ENCODE peak calls at places on chromosomes 6 and 20, in eight cellular contexts. One of them, this sample, is unnamed.

GRCh38 chr6:3609388-3609787 is 142.1 kb downstream of the PXDC1 start:
- DNase-seq in tibial artery: no peak
- DNase-seq in ascending aorta: no peak
- DNase-seq in CD8-positive, alpha-beta T cell: no peak
- DNase-seq in tibial nerve: no peak
- DNase-seq in heart right ventricle: no peak
- DNase-seq in osteocyte: peak
- DNase-seq in fibroblast of lung: no peak
- DNase-seq in this sample: no peak

GRCh38 chr6:43758617-43759050 is 11.4 kb upstream of the VEGFA start:
- DNase-seq in CD8-positive, alpha-beta T cell: no peak
- DNase-seq in tibial nerve: no peak
- DNase-seq in osteocyte: no peak
- DNase-seq in ascending aorta: no peak
- DNase-seq in heart right ventricle: no peak
- DNase-seq in tibial artery: no peak
- DNase-seq in fibroblast of lung: no peak
- DNase-seq in this sample: no peak

GRCh38 chr6:128963561-128963960 is 80.6 kb downstream of the LAMA2 start:
- DNase-seq in fibroblast of lung: peak
- DNase-seq in CD8-positive, alpha-beta T cell: no peak
- DNase-seq in tibial nerve: no peak
- DNase-seq in heart right ventricle: no peak
- DNase-seq in tibial artery: no peak
- DNase-seq in osteocyte: no peak
- DNase-seq in ascending aorta: no peak
- DNase-seq in this sample: no peak

GRCh38 chr6:158219229-158219628 is 51.1 kb downstream of the GTF2H5 start:
- DNase-seq in osteocyte: no peak
- DNase-seq in tibial artery: no peak
- DNase-seq in heart right ventricle: no peak
- DNase-seq in CD8-positive, alpha-beta T cell: no peak
- DNase-seq in tibial nerve: no peak
- DNase-seq in ascending aorta: no peak
- DNase-seq in fibroblast of lung: peak
- DNase-seq in this sample: peak

GRCh38 chr20:9269280-9269971 is 200.5 kb downstream of the PLCB4 start:
- DNase-seq in osteocyte: no peak
- DNase-seq in tibial nerve: no peak
- DNase-seq in tibial artery: no peak
- DNase-seq in ascending aorta: no peak
- DNase-seq in CD8-positive, alpha-beta T cell: no peak
- DNase-seq in heart right ventricle: no peak
- DNase-seq in fibroblast of lung: peak
- DNase-seq in this sample: no peak

GRCh38 chr6:73388800-73389512 is 5.7 kb upstream of the DDX43 start:
- DNase-seq in CD8-positive, alpha-beta T cell: no peak
- DNase-seq in ascending aorta: no peak
- DNase-seq in heart right ventricle: peak
- DNase-seq in tibial nerve: no peak
- DNase-seq in fibroblast of lung: peak
- DNase-seq in tibial artery: peak
- DNase-seq in osteocyte: peak
- DNase-seq in this sample: peak

GRCh38 chr20:36542019-36542488 is 735 bp downstream of the MYL9 start:
- DNase-seq in tibial artery: peak
- DNase-seq in tibial nerve: no peak
- DNase-seq in heart right ventricle: peak
- DNase-seq in osteocyte: no peak
- DNase-seq in CD8-positive, alpha-beta T cell: no peak
- DNase-seq in ascending aorta: no peak
- DNase-seq in fibroblast of lung: peak
- DNase-seq in this sample: peak

GRCh38 chr6:125507987-125508655 is 206.4 kb upstream of the HDDC2 start:
- DNase-seq in heart right ventricle: peak
- DNase-seq in CD8-positive, alpha-beta T cell: no peak
- DNase-seq in ascending aorta: no peak
- DNase-seq in tibial nerve: no peak
- DNase-seq in osteocyte: no peak
- DNase-seq in fibroblast of lung: peak
- DNase-seq in tibial artery: no peak
- DNase-seq in this sample: peak

GRCh38 chr20:18057106-18057993 is at the start of gene OVOL2:
- DNase-seq in ascending aorta: no peak
- DNase-seq in CD8-positive, alpha-beta T cell: no peak
- DNase-seq in osteocyte: no peak
- DNase-seq in fibroblast of lung: no peak
- DNase-seq in tibial nerve: no peak
- DNase-seq in tibial artery: no peak
- DNase-seq in heart right ventricle: no peak
- DNase-seq in this sample: peak

GRCh38 chr20:61749406-61750075 is 316.1 kb downstream of the TAF4 start:
- DNase-seq in fibroblast of lung: no peak
- DNase-seq in ascending aorta: no peak
- DNase-seq in tibial artery: no peak
- DNase-seq in CD8-positive, alpha-beta T cell: no peak
- DNase-seq in osteocyte: no peak
- DNase-seq in heart right ventricle: no peak
- DNase-seq in tibial nerve: no peak
- DNase-seq in this sample: no peak

GRCh38 chr6:136089885-136090284 is 160.2 kb downstream of the MTFR2 start:
- DNase-seq in CD8-positive, alpha-beta T cell: no peak
- DNase-seq in heart right ventricle: no peak
- DNase-seq in tibial nerve: no peak
- DNase-seq in ascending aorta: no peak
- DNase-seq in osteocyte: no peak
- DNase-seq in fibroblast of lung: peak
- DNase-seq in tibial artery: no peak
- DNase-seq in this sample: no peak

GRCh38 chr6:77178821-77179220 is 284.5 kb downstream of the HTR1B start:
- DNase-seq in heart right ventricle: no peak
- DNase-seq in fibroblast of lung: peak
- DNase-seq in CD8-positive, alpha-beta T cell: no peak
- DNase-seq in ascending aorta: no peak
- DNase-seq in tibial nerve: no peak
- DNase-seq in tibial artery: no peak
- DNase-seq in osteocyte: no peak
- DNase-seq in this sample: peak

GRCh38 chr6:79077680-79078056 is 386 bp downstream of the PHIP start:
- DNase-seq in ascending aorta: no peak
- DNase-seq in tibial nerve: no peak
- DNase-seq in tibial artery: no peak
- DNase-seq in osteocyte: no peak
- DNase-seq in CD8-positive, alpha-beta T cell: no peak
- DNase-seq in heart right ventricle: no peak
- DNase-seq in fibroblast of lung: no peak
- DNase-seq in this sample: no peak

GRCh38 chr6:146355521-146356100 is 188.0 kb upstream of the RAB32 start:
- DNase-seq in osteocyte: no peak
- DNase-seq in tibial artery: no peak
- DNase-seq in heart right ventricle: no peak
- DNase-seq in ascending aorta: no peak
- DNase-seq in CD8-positive, alpha-beta T cell: no peak
- DNase-seq in fibroblast of lung: no peak
- DNase-seq in tibial nerve: no peak
- DNase-seq in this sample: peak

GRCh38 chr6:15431762-15432495 is 186.1 kb downstream of the JARID2 start:
- DNase-seq in ascending aorta: no peak
- DNase-seq in tibial artery: no peak
- DNase-seq in tibial nerve: no peak
- DNase-seq in fibroblast of lung: peak
- DNase-seq in osteocyte: no peak
- DNase-seq in CD8-positive, alpha-beta T cell: no peak
- DNase-seq in heart right ventricle: no peak
- DNase-seq in this sample: peak

GRCh38 chr6:26299286-26300042 is 65.5 kb upstream of the BTN3A2 start:
- DNase-seq in ascending aorta: no peak
- DNase-seq in tibial artery: no peak
- DNase-seq in fibroblast of lung: peak
- DNase-seq in CD8-positive, alpha-beta T cell: no peak
- DNase-seq in tibial nerve: no peak
- DNase-seq in osteocyte: no peak
- DNase-seq in heart right ventricle: no peak
- DNase-seq in this sample: no peak

GRCh38 chr6:135289816-135290215 is 108.7 kb downstream of the MYB start:
- DNase-seq in osteocyte: no peak
- DNase-seq in tibial artery: no peak
- DNase-seq in CD8-positive, alpha-beta T cell: no peak
- DNase-seq in heart right ventricle: no peak
- DNase-seq in fibroblast of lung: no peak
- DNase-seq in ascending aorta: no peak
- DNase-seq in tibial nerve: no peak
- DNase-seq in this sample: no peak

GRCh38 chr20:15654208-15654649 is 919.0 kb downstream of the KIF16B start:
- DNase-seq in osteocyte: no peak
- DNase-seq in heart right ventricle: peak
- DNase-seq in CD8-positive, alpha-beta T cell: no peak
- DNase-seq in tibial artery: no peak
- DNase-seq in fibroblast of lung: peak
- DNase-seq in tibial nerve: no peak
- DNase-seq in ascending aorta: no peak
- DNase-seq in this sample: peak

GRCh38 chr6:75201901-75202672 is 3.8 kb downstream of the COL12A1 start:
- DNase-seq in osteocyte: no peak
- DNase-seq in fibroblast of lung: peak
- DNase-seq in CD8-positive, alpha-beta T cell: no peak
- DNase-seq in ascending aorta: no peak
- DNase-seq in tibial artery: peak
- DNase-seq in tibial nerve: peak
- DNase-seq in heart right ventricle: no peak
- DNase-seq in this sample: peak

GRCh38 chr20:24469116-24470030 is at the start of gene SYNDIG1:
- DNase-seq in heart right ventricle: peak
- DNase-seq in osteocyte: no peak
- DNase-seq in ascending aorta: no peak
- DNase-seq in tibial artery: peak
- DNase-seq in CD8-positive, alpha-beta T cell: no peak
- DNase-seq in tibial nerve: no peak
- DNase-seq in fibroblast of lung: peak
- DNase-seq in this sample: no peak

DNA sequence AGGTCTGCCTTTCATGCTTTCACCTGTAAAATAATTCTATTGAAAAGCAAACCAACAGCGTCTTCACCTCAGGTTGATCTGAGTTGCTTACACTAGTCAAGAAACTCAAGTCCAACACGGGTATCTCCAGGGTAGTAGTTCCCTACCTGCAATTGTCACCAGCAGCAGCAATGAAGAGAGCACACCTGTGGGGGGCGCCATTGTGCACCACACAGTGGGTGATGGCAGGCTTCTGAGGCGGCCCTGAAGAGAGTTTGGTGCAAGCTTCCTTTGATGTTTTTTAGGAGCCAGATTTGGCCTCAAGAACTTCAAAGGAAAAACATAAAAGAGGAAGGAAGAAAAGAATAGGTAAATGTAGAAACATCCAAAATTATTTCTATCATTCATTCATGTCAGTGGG is 45.1 kb downstream of the KIAA0319 start:
- DNase-seq in ascending aorta: no peak
- DNase-seq in tibial nerve: no peak
- DNase-seq in CD8-positive, alpha-beta T cell: no peak
- DNase-seq in tibial artery: no peak
- DNase-seq in osteocyte: peak
- DNase-seq in heart right ventricle: no peak
- DNase-seq in fibroblast of lung: no peak
- DNase-seq in this sample: no peak
- TF ChIP-seq CTCF in ascending aorta: no peak
- TF ChIP-seq CTCF in tibial nerve: no peak
- TF ChIP-seq CTCF in CD8-positive, alpha-beta T cell: no peak
- TF ChIP-seq CTCF in tibial artery: no peak
- TF ChIP-seq CTCF in osteocyte: no peak
- TF ChIP-seq CTCF in heart right ventricle: no peak
- TF ChIP-seq CTCF in fibroblast of lung: no peak
- TF ChIP-seq CTCF in this sample: peak

DNA sequence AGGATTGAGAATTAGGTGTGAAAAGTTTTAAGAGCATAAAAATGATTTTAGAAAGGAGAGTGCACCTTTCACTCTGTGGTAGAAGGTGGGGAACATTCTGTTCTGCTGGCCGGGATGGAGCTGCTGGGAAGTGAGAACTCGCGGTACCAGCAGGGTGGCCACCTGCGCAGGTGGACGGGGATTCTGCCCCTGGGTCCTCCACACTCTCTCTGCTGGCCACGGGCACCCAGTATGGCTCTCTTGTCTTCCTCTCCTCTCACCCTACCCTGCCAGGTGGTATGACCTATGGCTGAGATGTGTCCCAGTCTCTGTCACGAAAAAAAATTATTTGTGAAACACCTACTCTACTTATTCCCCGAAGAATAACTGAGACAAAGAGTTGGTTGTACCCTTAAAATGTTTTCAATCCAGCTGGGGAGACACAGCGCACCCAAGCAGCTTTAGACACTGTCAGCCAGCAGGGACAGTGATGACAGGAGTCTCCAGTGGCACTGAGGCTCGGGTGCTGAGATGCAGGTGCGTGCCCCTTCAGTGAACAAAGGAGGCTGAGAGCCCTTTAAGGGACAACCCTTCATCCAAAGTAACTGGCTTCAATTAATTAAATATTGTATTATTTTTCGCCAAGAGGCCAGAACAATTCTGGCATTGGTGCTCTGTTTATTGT is 195.4 kb downstream of the TBXT start:
- DNase-seq in ascending aorta: no peak
- DNase-seq in tibial nerve: no peak
- DNase-seq in tibial artery: no peak
- DNase-seq in fibroblast of lung: no peak
- DNase-seq in CD8-positive, alpha-beta T cell: no peak
- DNase-seq in osteocyte: no peak
- DNase-seq in heart right ventricle: no peak
- DNase-seq in this sample: no peak
- TF ChIP-seq CTCF in ascending aorta: no peak
- TF ChIP-seq CTCF in tibial nerve: no peak
- TF ChIP-seq CTCF in tibial artery: no peak
- TF ChIP-seq CTCF in fibroblast of lung: no peak
- TF ChIP-seq CTCF in CD8-positive, alpha-beta T cell: no peak
- TF ChIP-seq CTCF in osteocyte: no peak
- TF ChIP-seq CTCF in heart right ventricle: no peak
- TF ChIP-seq CTCF in this sample: no peak

DNA sequence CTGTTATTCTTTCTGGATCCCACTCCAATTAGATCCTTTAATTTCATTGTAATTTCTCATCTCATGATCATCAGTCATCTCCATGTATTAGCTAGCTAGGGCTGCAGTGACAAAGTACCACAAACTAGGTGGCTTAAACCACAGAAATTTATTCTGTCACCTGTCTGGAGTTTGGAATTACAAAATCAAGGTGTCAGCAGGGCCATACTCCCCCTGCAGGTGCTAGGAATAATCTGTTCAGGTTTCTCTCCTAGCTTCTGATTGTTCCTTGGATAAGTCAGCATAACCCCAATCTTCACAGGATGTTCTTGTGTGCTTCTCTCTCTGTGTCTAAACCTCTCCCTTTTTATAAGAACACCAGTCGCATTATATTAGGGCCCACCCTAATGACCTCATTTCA is 40.4 kb downstream of the BEND6 start:
- DNase-seq in osteocyte: no peak
- DNase-seq in tibial artery: no peak
- DNase-seq in heart right ventricle: no peak
- DNase-seq in tibial nerve: no peak
- DNase-seq in CD8-positive, alpha-beta T cell: no peak
- DNase-seq in ascending aorta: no peak
- DNase-seq in fibroblast of lung: no peak
- DNase-seq in this sample: peak
- TF ChIP-seq CTCF in osteocyte: no peak
- TF ChIP-seq CTCF in tibial artery: no peak
- TF ChIP-seq CTCF in heart right ventricle: no peak
- TF ChIP-seq CTCF in tibial nerve: no peak
- TF ChIP-seq CTCF in CD8-positive, alpha-beta T cell: no peak
- TF ChIP-seq CTCF in ascending aorta: no peak
- TF ChIP-seq CTCF in fibroblast of lung: no peak
- TF ChIP-seq CTCF in this sample: no peak

GRCh38 chr6:13390658-13391057 is 62.3 kb upstream of the TBC1D7 start:
- DNase-seq in ascending aorta: no peak
- DNase-seq in tibial nerve: no peak
- DNase-seq in tibial artery: no peak
- DNase-seq in osteocyte: no peak
- DNase-seq in fibroblast of lung: no peak
- DNase-seq in heart right ventricle: no peak
- DNase-seq in CD8-positive, alpha-beta T cell: no peak
- DNase-seq in this sample: no peak
- TF ChIP-seq CTCF in ascending aorta: no peak
- TF ChIP-seq CTCF in tibial nerve: no peak
- TF ChIP-seq CTCF in tibial artery: no peak
- TF ChIP-seq CTCF in osteocyte: no peak
- TF ChIP-seq CTCF in fibroblast of lung: no peak
- TF ChIP-seq CTCF in heart right ventricle: no peak
- TF ChIP-seq CTCF in CD8-positive, alpha-beta T cell: no peak
- TF ChIP-seq CTCF in this sample: no peak

This sample was measured in MCF 10A.